ENCODE peak calls at places on chromosomes 2 and 18, in four cellular contexts. E, R, P and U are unnamed samples.

GRCh38 chr2:120239488-120240287 is 13.0 kb upstream of the RALB start:
- DNase-seq in E (no peak), R (no peak), P (no peak), U (no peak)

GRCh38 chr18:7349181-7349837 is 118.4 kb downstream of the LRRC30 start:
- DNase-seq in E (no peak), R (no peak), P (no peak), U (no peak)

GRCh38 chr2:29423267-29423666 is 308.1 kb downstream of the CLIP4 start:
- DNase-seq in E (peak; percentile 1), R (no peak), P (no peak), U (no peak)

GRCh38 chr18:44651918-44652317 is 28.8 kb upstream of the SETBP1 start:
- DNase-seq in E (no peak), R (no peak), P (no peak), U (no peak)

GRCh38 chr2:47058061-47058931 is 96.8 kb downstream of the STPG4 start:
- DNase-seq in E (no peak), R (no peak), P (no peak), U (no peak)

GRCh38 chr2:100613719-100614118 is 50.9 kb downstream of the PDCL3 start:
- DNase-seq in E (no peak), R (no peak), P (no peak), U (no peak)

GRCh38 chr2:150596071-150596470 is 108.6 kb upstream of the RND3 start:
- DNase-seq in E (no peak), R (no peak), P (no peak), U (no peak)

GRCh38 chr2:163713534-163714311 is 22.1 kb downstream of the FIGN start:
- DNase-seq in E (no peak), R (no peak), P (no peak), U (no peak)

GRCh38 chr18:74645717-74646116 is 48.0 kb downstream of the ZNF407 start:
- DNase-seq in E (no peak), R (no peak), P (no peak), U (no peak)

GRCh38 chr2:61670591-61671503 is 132.7 kb upstream of the XPO1 start:
- DNase-seq in E (no peak), R (peak; percentile 88), P (no peak), U (no peak)

GRCh38 chr2:113080134-113080533 is 12.4 kb downstream of the IL1F10 start:
- DNase-seq in E (no peak), R (peak; percentile 39), P (no peak), U (no peak)

GRCh38 chr2:52475600-52475999 is 1292.0 kb upstream of the CHAC2 start:
- DNase-seq in E (no peak), R (no peak), P (no peak), U (no peak)